ENCODE peak calls at places on chromosomes 16 and 17, in ten cellular contexts. S is activated CD4-positive, CD25-positive, alpha-beta regulatory T cell treated with anti-CD3 and anti-CD28 coated beads, Interleukin-2, amount 50 U/mL, for 16 hours; F is NCI-H1417; Q is RCC 7860; I is upper lobe of right lung; Y is stimulated activated CD4-positive, alpha-beta T cell treated with anti-CD3 and anti-CD28 coated beads, Interleukin-12 subunit alpha, Interleukin-12 subunit beta, amount 100 ng/mL, for 24 hours; O is activated CD8-positive, alpha-beta memory T cell treated with anti-CD3 and anti-CD28 coated beads for 1 hour; X is EL; W is SJCRH30; J is iPS-NIHi11. K is an unnamed sample.

GRCh38 chr16:75108792-75109731 is 7.5 kb downstream of the LDHD start:
- DNase-seq in S (peak), I (peak), F (peak), Q (peak), Y (peak), J (no peak), X (peak), W (peak), O (peak), K (peak)

GRCh38 chr17:47834756-47835155 is 3.3 kb downstream of the LRRC46 start:
- DNase-seq in I (no peak), O (no peak), W (no peak), Y (no peak), Q (no peak), J (no peak), F (no peak), X (no peak), S (no peak), K (no peak)

GRCh38 chr17:82525712-82526111 is 6.2 kb downstream of the FOXK2 start:
- DNase-seq in Y (no peak), X (no peak), W (no peak), O (no peak), S (no peak), I (no peak), J (no peak), Q (no peak), F (no peak), K (no peak)

GRCh38 chr17:74797824-74798223 is 21.7 kb upstream of the NAT9 start:
- DNase-seq in S (no peak), Q (no peak), X (no peak), I (no peak), Y (no peak), F (no peak), W (no peak), J (no peak), O (no peak), K (no peak)

GRCh38 chr17:45310380-45311324 is 6.2 kb downstream of the MAP3K14 start:
- DNase-seq in X (no peak), J (no peak), O (no peak), F (peak), Y (no peak), S (no peak), W (peak), I (no peak), Q (no peak), K (no peak)

GRCh38 chr16:31071861-31072260 is 2.2 kb downstream of the ZNF668 start:
- DNase-seq in O (no peak), Y (no peak), F (no peak), J (no peak), S (no peak), W (peak), I (no peak), Q (no peak), X (peak), K (no peak)

GRCh38 chr16:88822281-88823040 is 10.7 kb upstream of the APRT start:
- DNase-seq in I (no peak), X (no peak), F (no peak), J (no peak), Y (no peak), S (no peak), O (no peak), Q (no peak), W (no peak), K (no peak)

GRCh38 chr16:74909665-74910064 is 75.3 kb downstream of the WDR59 start:
- DNase-seq in J (no peak), S (no peak), Q (no peak), O (no peak), X (no peak), F (no peak), Y (no peak), I (no peak), W (peak), K (no peak)

GRCh38 chr17:34756670-34757021 is 177.3 kb downstream of the TMEM132E start:
- DNase-seq in W (no peak), Q (peak), X (peak), I (no peak), J (no peak), S (no peak), Y (no peak), O (no peak), F (no peak), K (no peak)

GRCh38 chr17:1095853-1096675 is 83.7 kb downstream of the ABR start:
- DNase-seq in J (no peak), S (no peak), Y (no peak), W (no peak), X (no peak), Q (no peak), I (no peak), O (no peak), F (no peak), K (no peak)

GRCh38 chr17:50689956-50690886 is 17.5 kb downstream of the ANKRD40 start:
- DNase-seq in Y (no peak), S (no peak), J (peak), X (no peak), W (no peak), F (no peak), I (peak), O (no peak), Q (peak), K (no peak)

GRCh38 chr17:4610162-4610561 is 25.8 kb downstream of the SMTNL2 start:
- DNase-seq in X (no peak), I (peak), Q (no peak), W (no peak), J (no peak), Y (no peak), O (no peak), S (no peak), F (no peak), K (no peak)

K was measured in esophagus squamous epithelium.